ENCODE peak calls at places on chromosomes 12 and 14, in seven cellular contexts. S is activated B cell treated with CpG ODN at 0.5 μM for 24 hours, D is germinal center, Y is NCI-H2029, K is WERI-Rb-1, I is GM04503, O is choroid plexus epithelial cell. H is an unnamed sample.

GRCh38 chr14:68676511-68676943 is 116.3 kb downstream of the ZFP36L1 start:
- DNase-seq in S (no peak), D (no peak), Y (no peak), K (peak), I (no peak), O (no peak), H (no peak)

GRCh38 chr12:105706321-105706972 is 376.0 kb downstream of the C12orf75 start:
- DNase-seq in S (no peak), D (no peak), Y (no peak), K (no peak), I (no peak), O (peak), H (no peak)

GRCh38 chr12:57498143-57498524 is 10.3 kb downstream of the MARS1 start:
- DNase-seq in S (no peak), D (no peak), Y (no peak), K (no peak), I (no peak), O (no peak), H (no peak)

GRCh38 chr12:10363922-10364838 is 25.7 kb downstream of the KLRK1 start:
- DNase-seq in S (peak), D (peak), Y (peak), K (no peak), I (no peak), O (peak), H (peak)

GRCh38 chr14:59836116-59836515 is 34.5 kb downstream of the RTN1 start:
- DNase-seq in S (no peak), D (no peak), Y (no peak), K (no peak), I (no peak), O (no peak), H (no peak)

GRCh38 chr12:42977451-42978230 is 388.1 kb upstream of the PRICKLE1 start:
- DNase-seq in S (no peak), D (no peak), Y (no peak), K (no peak), I (no peak), O (peak), H (no peak)

GRCh38 chr14:99883866-99884650 is 90.8 kb downstream of the EML1 start:
- DNase-seq in S (no peak), D (no peak), Y (no peak), K (no peak), I (no peak), O (no peak), H (no peak)

GRCh38 chr12:71938728-71939385 is at the start of gene TPH2:
- DNase-seq in S (peak), D (peak), Y (peak), K (peak), I (no peak), O (peak), H (peak)

GRCh38 chr14:54722791-54723432 is 156.0 kb downstream of the SAMD4A start:
- DNase-seq in S (no peak), D (peak), Y (no peak), K (peak), I (no peak), O (peak), H (no peak)

GRCh38 chr12:104356231-104357115 is 52.9 kb downstream of the EID3 start:
- DNase-seq in S (no peak), D (no peak), Y (no peak), K (no peak), I (no peak), O (no peak), H (no peak)

GRCh38 chr14:88181072-88181471 is 142.0 kb downstream of the KCNK10 start:
- DNase-seq in S (no peak), D (no peak), Y (no peak), K (no peak), I (no peak), O (no peak), H (no peak)

GRCh38 chr14:74955229-74955999 is at the start of gene PGF:
- DNase-seq in S (peak), D (peak), Y (no peak), K (peak), I (no peak), O (peak), H (no peak)

GRCh38 chr12:108854453-108855283 is 2.7 kb downstream of the SSH1 start:
- DNase-seq in S (no peak), D (no peak), Y (no peak), K (no peak), I (peak), O (peak), H (no peak)

GRCh38 chr12:68970951-68971350 is 38.0 kb upstream of the CPM start:
- DNase-seq in S (no peak), D (no peak), Y (no peak), K (no peak), I (no peak), O (no peak), H (no peak)

GRCh38 chr14:92108345-92109254 is 2.2 kb upstream of the ATXN3 start:
- DNase-seq in S (peak), D (peak), Y (no peak), K (no peak), I (no peak), O (peak), H (no peak)

GRCh38 chr14:105151131-105151837 is 17.3 kb downstream of the JAG2 start:
- DNase-seq in S (no peak), D (no peak), Y (no peak), K (no peak), I (no peak), O (no peak), H (no peak)

GRCh38 chr14:44404599-44405349 is 102.3 kb downstream of the FSCB start:
- DNase-seq in S (no peak), D (no peak), Y (no peak), K (no peak), I (no peak), O (no peak), H (no peak)

GRCh38 chr12:19783547-19784444 is 344.5 kb downstream of the AEBP2 start:
- DNase-seq in S (no peak), D (no peak), Y (no peak), K (peak), I (no peak), O (no peak), H (no peak)

GRCh38 chr12:57085999-57086950 is 2.6 kb upstream of the NAB2 start:
- DNase-seq in S (no peak), D (peak), Y (no peak), K (peak), I (no peak), O (peak), H (no peak)

GRCh38 chr12:75747572-75747995 is 236.2 kb upstream of the KRR1 start:
- DNase-seq in S (no peak), D (no peak), Y (no peak), K (no peak), I (no peak), O (peak), H (no peak)

GRCh38 chr14:101499080-101499479 is 62.2 kb upstream of the DIO3 start:
- DNase-seq in S (no peak), D (no peak), Y (no peak), K (peak), I (no peak), O (no peak), H (no peak)

GRCh38 chr14:74634964-74635363 is 22.9 kb upstream of the LTBP2 start:
- DNase-seq in S (no peak), D (no peak), Y (no peak), K (no peak), I (no peak), O (no peak), H (no peak)

GRCh38 chr12:20214286-20214685 is 154.1 kb upstream of the PDE3A start:
- DNase-seq in S (no peak), D (no peak), Y (peak), K (no peak), I (no peak), O (peak), H (no peak)

GRCh38 chr12:94263011-94263786 is 114.8 kb downstream of the PLXNC1 start:
- DNase-seq in S (peak), D (peak), Y (peak), K (no peak), I (no peak), O (no peak), H (peak)

GRCh38 chr12:82952946-82953345 is 266.2 kb downstream of the TMTC2 start:
- DNase-seq in S (no peak), D (no peak), Y (no peak), K (no peak), I (no peak), O (no peak), H (no peak)

GRCh38 chr14:104977681-104978647 is at the start of gene AHNAK2:
- DNase-seq in S (no peak), D (peak), Y (no peak), K (peak), I (no peak), O (peak), H (peak)

H was measured in memory B cell.